ENCODE peak calls at places on chromosomes 13 and 19, in seven cellular contexts. B is A673, G is progenitor cell of endocrine pancreas, P is mucosa of gallbladder, X is naive B cell, D is fibroblast of the conjunctiva, C is bronchial epithelial cell. W is an unnamed sample.
A peak's percentile ranks its signal among the peaks of the same experiment; 100 is the strongest.

GRCh38 chr13:69324109-69324886 is 783.3 kb upstream of the ATXN8OS start:
- DNase-seq in P (no peak), G (no peak), C (peak; percentile 8), D (peak; percentile 3), B (peak; percentile 36), X (no peak), W (peak; percentile 70)

GRCh38 chr13:21012841-21013681 is 48.3 kb downstream of the LATS2 start:
- DNase-seq in D (no peak), C (no peak), X (no peak), B (no peak), P (no peak), G (no peak), W (no peak)

GRCh38 chr19:10552596-10553053 is 8.9 kb downstream of the ATG4D start:
- DNase-seq in X (no peak), B (peak; percentile 60), D (no peak), G (no peak), C (no peak), P (no peak), W (peak; percentile 52)

GRCh38 chr13:30105381-30105780 is 202.0 kb downstream of the KATNAL1 start:
- DNase-seq in D (no peak), C (no peak), X (no peak), B (no peak), P (no peak), G (no peak), W (no peak)

GRCh38 chr19:49786432-49786831 is 19.6 kb downstream of the AP2A1 start:
- DNase-seq in D (peak; percentile 26), P (no peak), X (no peak), B (no peak), C (peak; percentile 52), G (no peak), W (no peak)

GRCh38 chr13:77535448-77535847 is at the start of gene SCEL:
- DNase-seq in C (peak; percentile 90), D (no peak), P (peak; percentile 18), G (no peak), B (no peak), X (no peak), W (peak; percentile 20)

GRCh38 chr19:45276284-45276687 is 25.2 kb downstream of the MARK4 start:
- DNase-seq in B (peak; percentile 66), D (peak; percentile 63), P (no peak), G (no peak), X (no peak), C (no peak), W (peak; percentile 72)

GRCh38 chr13:48094404-48094780 is 512 bp downstream of the MED4 start:
- DNase-seq in C (peak; percentile 8), X (peak; percentile 1), G (no peak), D (no peak), B (peak; percentile 15), P (no peak), W (peak; percentile 13)

GRCh38 chr19:52734340-52734892 is 428 bp downstream of the ZNF611 start:
- DNase-seq in D (no peak), B (peak; percentile 25), P (no peak), X (no peak), C (no peak), G (no peak), W (peak; percentile 66)